ENCODE peak calls at places on chromosome 12, in five cellular contexts. J, I, N, L and O are unnamed samples.

GRCh38 chr12:52636592-52637258 is 15.3 kb downstream of the KRT2 start:
- DNase-seq in J (no peak), I (no peak), N (no peak), L (peak), O (no peak)

GRCh38 chr12:93946542-93947150 is 201.7 kb upstream of the PLXNC1 start:
- DNase-seq in J (no peak), I (peak), N (no peak), L (no peak), O (no peak)

GRCh38 chr12:50482566-50482965 is 22.2 kb upstream of the DIP2B start:
- DNase-seq in J (no peak), I (no peak), N (no peak), L (no peak), O (no peak)

GRCh38 chr12:111434680-111435338 is 29.1 kb downstream of the SH2B3 start:
- DNase-seq in J (no peak), I (peak), N (peak), L (no peak), O (no peak)

GRCh38 chr12:68451261-68452091 is 119.3 kb upstream of the MDM1 start:
- DNase-seq in J (no peak), I (peak), N (no peak), L (no peak), O (no peak)

GRCh38 chr12:11581179-11581755 is 68.2 kb upstream of the ETV6 start:
- DNase-seq in J (no peak), I (peak), N (peak), L (peak), O (no peak)

GRCh38 chr12:38689704-38690103 is 215.7 kb downstream of the CPNE8 start:
- DNase-seq in J (no peak), I (no peak), N (no peak), L (no peak), O (no peak)

GRCh38 chr12:93704625-93705024 is 27.4 kb downstream of the CRADD start:
- DNase-seq in J (no peak), I (no peak), N (no peak), L (no peak), O (no peak)

GRCh38 chr12:21828111-21828775 is 53.7 kb upstream of the KCNJ8 start:
- DNase-seq in J (no peak), I (peak), N (no peak), L (no peak), O (no peak)

GRCh38 chr12:123892853-123893252 is 79.8 kb downstream of the CCDC92 start:
- DNase-seq in J (no peak), I (no peak), N (no peak), L (no peak), O (no peak)

GRCh38 chr12:1318327-1319031 is 275.9 kb downstream of the FBXL14 start:
- DNase-seq in J (no peak), I (peak), N (no peak), L (no peak), O (peak)

GRCh38 chr12:80412343-80412953 is 31.6 kb upstream of the PTPRQ start:
- DNase-seq in J (no peak), I (peak), N (no peak), L (peak), O (no peak)

GRCh38 chr12:52729147-52729546 is 25.8 kb upstream of the KRT77 start:
- DNase-seq in J (no peak), I (no peak), N (no peak), L (no peak), O (no peak)

GRCh38 chr12:3200032-3200617 is 122.9 kb downstream of the TSPAN9 start:
- DNase-seq in J (no peak), I (peak), N (no peak), L (no peak), O (peak)

GRCh38 chr12:60498656-60499055 is 902.8 kb downstream of the SLC16A7 start:
- DNase-seq in J (no peak), I (no peak), N (no peak), L (no peak), O (no peak)

GRCh38 chr12:119669744-119670472 is 2.0 kb downstream of the PRKAB1 start:
- DNase-seq in J (no peak), I (no peak), N (no peak), L (no peak), O (no peak)

GRCh38 chr12:120254809-120255208 is 10.7 kb downstream of the PXN start:
- DNase-seq in J (no peak), I (no peak), N (no peak), L (no peak), O (no peak)

GRCh38 chr12:114201794-114202193 is 204.2 kb downstream of the TBX5 start:
- DNase-seq in J (no peak), I (no peak), N (no peak), L (no peak), O (no peak)

GRCh38 chr12:19432309-19433170 is 6.8 kb upstream of the AEBP2 start:
- DNase-seq in J (no peak), I (no peak), N (no peak), L (no peak), O (no peak)

GRCh38 chr12:5650804-5651461 is 219.0 kb downstream of the NTF3 start:
- DNase-seq in J (no peak), I (no peak), N (no peak), L (no peak), O (no peak)

GRCh38 chr12:47763481-47764344 is 5.0 kb upstream of the RAPGEF3 start:
- DNase-seq in J (no peak), I (no peak), N (no peak), L (no peak), O (no peak)

GRCh38 chr12:29610473-29611174 is 113.1 kb upstream of the OVCH1 start:
- DNase-seq in J (no peak), I (peak), N (no peak), L (no peak), O (no peak)

GRCh38 chr12:57162541-57163125 is 15.2 kb upstream of the LRP1-AS start:
- DNase-seq in J (no peak), I (no peak), N (no peak), L (peak), O (no peak)

GRCh38 chr12:71061451-71061850 is 96.3 kb downstream of the TSPAN8 start:
- DNase-seq in J (no peak), I (no peak), N (no peak), L (no peak), O (no peak)

GRCh38 chr12:71662861-71663560 is 637 bp downstream of the ZFC3H1 start:
- DNase-seq in J (no peak), I (peak), N (peak), L (peak), O (peak)

GRCh38 chr12:113292091-113292490 is 42.8 kb downstream of the SLC8B1 start:
- DNase-seq in J (no peak), I (peak), N (no peak), L (no peak), O (no peak)